ENCODE peak calls at places on chromosomes 4 and X, in seven cellular contexts. One of them, this sample, is unnamed.
A peak's percentile ranks its signal among the peaks of the same experiment; 100 is the strongest.

GRCh38 chr4:58502839-58503238 is 1392.7 kb upstream of the IGFBP7 start:
- DNase-seq in EL: no peak
- DNase-seq in activated T-helper 9 cell treated with anti-CD3 and anti-CD28 coated beads, Interleukin-2, amount 50 U/mL, for 16 hours: no peak
- DNase-seq in substantia nigra: no peak
- DNase-seq in astrocyte of the hippocampus: no peak
- DNase-seq in COR-L47: peak; percentile 10
- DNase-seq in iPS-NIHi11: no peak
- DNase-seq in this sample: no peak

GRCh38 chrX:1727531-1728027 is 112.7 kb downstream of the ASMT start:
- DNase-seq in EL: peak; percentile 41
- DNase-seq in activated T-helper 9 cell treated with anti-CD3 and anti-CD28 coated beads, Interleukin-2, amount 50 U/mL, for 16 hours: no peak
- DNase-seq in substantia nigra: no peak
- DNase-seq in astrocyte of the hippocampus: peak; percentile 55
- DNase-seq in COR-L47: no peak
- DNase-seq in iPS-NIHi11: peak; percentile 40
- DNase-seq in this sample: no peak

GRCh38 chr4:152052431-152053057 is 291.7 kb upstream of the GATB start:
- DNase-seq in EL: no peak
- DNase-seq in activated T-helper 9 cell treated with anti-CD3 and anti-CD28 coated beads, Interleukin-2, amount 50 U/mL, for 16 hours: no peak
- DNase-seq in substantia nigra: no peak
- DNase-seq in astrocyte of the hippocampus: peak; percentile 57
- DNase-seq in COR-L47: no peak
- DNase-seq in iPS-NIHi11: no peak
- DNase-seq in this sample: no peak

GRCh38 chrX:37060999-37061398 is 52.8 kb downstream of the FAM47C start:
- DNase-seq in EL: peak; percentile 27
- DNase-seq in activated T-helper 9 cell treated with anti-CD3 and anti-CD28 coated beads, Interleukin-2, amount 50 U/mL, for 16 hours: no peak
- DNase-seq in substantia nigra: no peak
- DNase-seq in astrocyte of the hippocampus: peak; percentile 51
- DNase-seq in COR-L47: peak; percentile 12
- DNase-seq in iPS-NIHi11: peak; percentile 7
- DNase-seq in this sample: peak; percentile 20

GRCh38 chr4:17103231-17103630 is 204.8 kb upstream of the LDB2 start:
- DNase-seq in EL: peak; percentile 47
- DNase-seq in activated T-helper 9 cell treated with anti-CD3 and anti-CD28 coated beads, Interleukin-2, amount 50 U/mL, for 16 hours: no peak
- DNase-seq in substantia nigra: no peak
- DNase-seq in astrocyte of the hippocampus: peak; percentile 81
- DNase-seq in COR-L47: no peak
- DNase-seq in iPS-NIHi11: no peak
- DNase-seq in this sample: no peak

GRCh38 chr4:116913451-116913850 is 171.9 kb downstream of the TRAM1L1 start:
- DNase-seq in EL: no peak
- DNase-seq in activated T-helper 9 cell treated with anti-CD3 and anti-CD28 coated beads, Interleukin-2, amount 50 U/mL, for 16 hours: no peak
- DNase-seq in substantia nigra: no peak
- DNase-seq in astrocyte of the hippocampus: no peak
- DNase-seq in COR-L47: no peak
- DNase-seq in iPS-NIHi11: no peak
- DNase-seq in this sample: no peak

GRCh38 chr4:53361451-53361850 is 4.4 kb downstream of the SCFD2 start:
- DNase-seq in EL: peak; percentile 32
- DNase-seq in activated T-helper 9 cell treated with anti-CD3 and anti-CD28 coated beads, Interleukin-2, amount 50 U/mL, for 16 hours: no peak
- DNase-seq in substantia nigra: no peak
- DNase-seq in astrocyte of the hippocampus: peak; percentile 25
- DNase-seq in COR-L47: no peak
- DNase-seq in iPS-NIHi11: no peak
- DNase-seq in this sample: no peak

GRCh38 chr4:107138433-107138832 is 102.3 kb upstream of the DKK2 start:
- DNase-seq in EL: no peak
- DNase-seq in activated T-helper 9 cell treated with anti-CD3 and anti-CD28 coated beads, Interleukin-2, amount 50 U/mL, for 16 hours: no peak
- DNase-seq in substantia nigra: no peak
- DNase-seq in astrocyte of the hippocampus: no peak
- DNase-seq in COR-L47: no peak
- DNase-seq in iPS-NIHi11: no peak
- DNase-seq in this sample: no peak

GRCh38 chr4:108492816-108493595 is 127.4 kb upstream of the RPL34 start:
- DNase-seq in EL: peak; percentile 41
- DNase-seq in activated T-helper 9 cell treated with anti-CD3 and anti-CD28 coated beads, Interleukin-2, amount 50 U/mL, for 16 hours: no peak
- DNase-seq in substantia nigra: no peak
- DNase-seq in astrocyte of the hippocampus: peak; percentile 28
- DNase-seq in COR-L47: peak; percentile 40
- DNase-seq in iPS-NIHi11: peak; percentile 69
- DNase-seq in this sample: no peak

GRCh38 chrX:129908636-129909035 is 2.7 kb downstream of the UTP14A start:
- DNase-seq in EL: no peak
- DNase-seq in activated T-helper 9 cell treated with anti-CD3 and anti-CD28 coated beads, Interleukin-2, amount 50 U/mL, for 16 hours: no peak
- DNase-seq in substantia nigra: no peak
- DNase-seq in astrocyte of the hippocampus: no peak
- DNase-seq in COR-L47: no peak
- DNase-seq in iPS-NIHi11: no peak
- DNase-seq in this sample: no peak

GRCh38 chrX:48996969-48997368 is 5.1 kb downstream of the GRIPAP1 start:
- DNase-seq in EL: no peak
- DNase-seq in activated T-helper 9 cell treated with anti-CD3 and anti-CD28 coated beads, Interleukin-2, amount 50 U/mL, for 16 hours: no peak
- DNase-seq in substantia nigra: no peak
- DNase-seq in astrocyte of the hippocampus: no peak
- DNase-seq in COR-L47: no peak
- DNase-seq in iPS-NIHi11: peak; percentile 47
- DNase-seq in this sample: no peak

GRCh38 chrX:14697453-14697852 is 168.1 kb downstream of the GLRA2 start:
- DNase-seq in EL: peak; percentile 16
- DNase-seq in activated T-helper 9 cell treated with anti-CD3 and anti-CD28 coated beads, Interleukin-2, amount 50 U/mL, for 16 hours: no peak
- DNase-seq in substantia nigra: no peak
- DNase-seq in astrocyte of the hippocampus: no peak
- DNase-seq in COR-L47: peak; percentile 16
- DNase-seq in iPS-NIHi11: peak; percentile 41
- DNase-seq in this sample: no peak

GRCh38 chr4:25160714-25161598 is 707 bp upstream of the SEPSECS start:
- DNase-seq in EL: peak; percentile 54
- DNase-seq in activated T-helper 9 cell treated with anti-CD3 and anti-CD28 coated beads, Interleukin-2, amount 50 U/mL, for 16 hours: no peak
- DNase-seq in substantia nigra: peak; percentile 36
- DNase-seq in astrocyte of the hippocampus: peak; percentile 25
- DNase-seq in COR-L47: no peak
- DNase-seq in iPS-NIHi11: peak; percentile 11
- DNase-seq in this sample: peak; percentile 34

GRCh38 chr4:40241936-40242590 is 45.2 kb downstream of the RHOH start:
- DNase-seq in EL: no peak
- DNase-seq in activated T-helper 9 cell treated with anti-CD3 and anti-CD28 coated beads, Interleukin-2, amount 50 U/mL, for 16 hours: no peak
- DNase-seq in substantia nigra: no peak
- DNase-seq in astrocyte of the hippocampus: no peak
- DNase-seq in COR-L47: no peak
- DNase-seq in iPS-NIHi11: no peak
- DNase-seq in this sample: no peak

GRCh38 chrX:154412468-154412867 is 1.1 kb downstream of the TAFAZZIN start:
- DNase-seq in EL: no peak
- DNase-seq in activated T-helper 9 cell treated with anti-CD3 and anti-CD28 coated beads, Interleukin-2, amount 50 U/mL, for 16 hours: no peak
- DNase-seq in substantia nigra: no peak
- DNase-seq in astrocyte of the hippocampus: no peak
- DNase-seq in COR-L47: no peak
- DNase-seq in iPS-NIHi11: no peak
- DNase-seq in this sample: no peak

GRCh38 chr4:183797445-183798248 is 107.5 kb upstream of the STOX2 start:
- DNase-seq in EL: peak; percentile 20
- DNase-seq in activated T-helper 9 cell treated with anti-CD3 and anti-CD28 coated beads, Interleukin-2, amount 50 U/mL, for 16 hours: no peak
- DNase-seq in substantia nigra: no peak
- DNase-seq in astrocyte of the hippocampus: peak; percentile 59
- DNase-seq in COR-L47: peak; percentile 17
- DNase-seq in iPS-NIHi11: peak; percentile 67
- DNase-seq in this sample: no peak

GRCh38 chr4:56505269-56506109 is at the start of gene ARL9:
- DNase-seq in EL: peak; percentile 70
- DNase-seq in activated T-helper 9 cell treated with anti-CD3 and anti-CD28 coated beads, Interleukin-2, amount 50 U/mL, for 16 hours: peak; percentile 46
- DNase-seq in substantia nigra: peak; percentile 11
- DNase-seq in astrocyte of the hippocampus: peak; percentile 78
- DNase-seq in COR-L47: peak; percentile 69
- DNase-seq in iPS-NIHi11: peak; percentile 79
- DNase-seq in this sample: no peak

GRCh38 chr4:153019906-153020305 is 83.8 kb downstream of the FHDC1 start:
- DNase-seq in EL: no peak
- DNase-seq in activated T-helper 9 cell treated with anti-CD3 and anti-CD28 coated beads, Interleukin-2, amount 50 U/mL, for 16 hours: no peak
- DNase-seq in substantia nigra: no peak
- DNase-seq in astrocyte of the hippocampus: no peak
- DNase-seq in COR-L47: peak; percentile 75
- DNase-seq in iPS-NIHi11: no peak
- DNase-seq in this sample: no peak

GRCh38 chrX:132786217-132786616 is 172.2 kb downstream of the HS6ST2 start:
- DNase-seq in EL: no peak
- DNase-seq in activated T-helper 9 cell treated with anti-CD3 and anti-CD28 coated beads, Interleukin-2, amount 50 U/mL, for 16 hours: no peak
- DNase-seq in substantia nigra: no peak
- DNase-seq in astrocyte of the hippocampus: peak; percentile 60
- DNase-seq in COR-L47: no peak
- DNase-seq in iPS-NIHi11: no peak
- DNase-seq in this sample: no peak

GRCh38 chrX:119398587-119398973 is 556 bp upstream of the SLC25A43 start:
- DNase-seq in EL: no peak
- DNase-seq in activated T-helper 9 cell treated with anti-CD3 and anti-CD28 coated beads, Interleukin-2, amount 50 U/mL, for 16 hours: no peak
- DNase-seq in substantia nigra: no peak
- DNase-seq in astrocyte of the hippocampus: no peak
- DNase-seq in COR-L47: no peak
- DNase-seq in iPS-NIHi11: no peak
- DNase-seq in this sample: no peak

GRCh38 chrX:39955621-39956020 is 142.1 kb downstream of the BCOR start:
- DNase-seq in EL: no peak
- DNase-seq in activated T-helper 9 cell treated with anti-CD3 and anti-CD28 coated beads, Interleukin-2, amount 50 U/mL, for 16 hours: no peak
- DNase-seq in substantia nigra: no peak
- DNase-seq in astrocyte of the hippocampus: no peak
- DNase-seq in COR-L47: no peak
- DNase-seq in iPS-NIHi11: peak; percentile 44
- DNase-seq in this sample: no peak

GRCh38 chr4:100069207-100069606 is 119.1 kb upstream of the H2AZ1 start:
- DNase-seq in EL: no peak
- DNase-seq in activated T-helper 9 cell treated with anti-CD3 and anti-CD28 coated beads, Interleukin-2, amount 50 U/mL, for 16 hours: no peak
- DNase-seq in substantia nigra: no peak
- DNase-seq in astrocyte of the hippocampus: no peak
- DNase-seq in COR-L47: no peak
- DNase-seq in iPS-NIHi11: no peak
- DNase-seq in this sample: no peak

GRCh38 chrX:123964155-123964554 is 2.6 kb downstream of the STAG2 start:
- DNase-seq in EL: peak; percentile 8
- DNase-seq in activated T-helper 9 cell treated with anti-CD3 and anti-CD28 coated beads, Interleukin-2, amount 50 U/mL, for 16 hours: no peak
- DNase-seq in substantia nigra: no peak
- DNase-seq in astrocyte of the hippocampus: peak; percentile 16
- DNase-seq in COR-L47: no peak
- DNase-seq in iPS-NIHi11: no peak
- DNase-seq in this sample: no peak

This sample was measured in glomerular endothelial cell.